ENCODE peak calls at places on chromosomes 1 and 21, in four cellular contexts. R is left lung, H is vagina, W is suprapubic skin. X is an unnamed sample.

GRCh38 chr21:32461503-32461902 is 49.0 kb downstream of the EVA1C start:
- DNase-seq in R (no peak), H (no peak), W (no peak), X (no peak)

GRCh38 chr1:198756470-198756869 is 117.6 kb downstream of the PTPRC start:
- DNase-seq in R (no peak), H (no peak), W (no peak), X (no peak)

GRCh38 chr1:41665962-41666917 is 181.8 kb upstream of the EDN2 start:
- DNase-seq in R (no peak), H (no peak), W (no peak), X (no peak)

GRCh38 chr1:51070640-51071039 is 31.4 kb upstream of the C1orf185 start:
- DNase-seq in R (no peak), H (no peak), W (no peak), X (no peak)

GRCh38 chr1:205444931-205445652 is 10.8 kb downstream of the BLACAT1 start:
- DNase-seq in R (no peak), H (no peak), W (no peak), X (no peak)

GRCh38 chr1:27598288-27598687 is 5.7 kb downstream of the AHDC1 start:
- DNase-seq in R (no peak), H (no peak), W (no peak), X (no peak)

GRCh38 chr21:34839070-34839820 is 170.5 kb downstream of the CLIC6 start:
- DNase-seq in R (no peak), H (no peak), W (no peak), X (no peak)

GRCh38 chr1:90534669-90535379 is 182.3 kb downstream of the BARHL2 start:
- DNase-seq in R (no peak), H (no peak), W (no peak), X (no peak)

GRCh38 chr1:55064861-55065263 is 25.5 kb downstream of the PCSK9 start:
- DNase-seq in R (no peak), H (no peak), W (no peak), X (peak)

GRCh38 chr1:32766328-32766972 is 50.7 kb downstream of the YARS1 start:
- DNase-seq in R (no peak), H (no peak), W (no peak), X (peak)

GRCh38 chr1:24568475-24568874 is 12.6 kb downstream of the NCMAP start:
- DNase-seq in R (no peak), H (no peak), W (no peak), X (no peak)

GRCh38 chr1:153771841-153772593 is 3.2 kb upstream of the SLC27A3 start:
- DNase-seq in R (no peak), H (no peak), W (no peak), X (no peak)
- H3K27ac ChIP-seq in R (peak), H (peak), W (peak), X (peak)

DNA sequence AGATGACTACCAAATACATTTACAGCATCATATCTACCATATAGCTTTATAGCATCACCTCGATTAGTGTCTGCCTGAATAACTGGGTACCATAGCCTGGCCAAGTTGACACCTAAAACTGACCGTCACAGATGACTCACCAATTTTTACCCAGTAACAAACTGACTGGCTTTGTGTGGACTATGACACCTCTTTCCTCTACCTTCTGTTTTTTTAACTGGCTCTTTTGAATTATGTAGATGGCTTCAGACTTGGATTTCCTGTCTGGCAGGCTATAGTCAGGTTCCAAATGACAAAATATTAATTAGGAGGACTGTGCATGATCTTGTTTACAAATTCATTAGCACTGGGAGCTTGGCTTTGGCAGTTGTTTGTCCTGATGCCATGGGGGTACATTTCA is 360.3 kb downstream of the TGFB2 start:
- DNase-seq in R (no peak), H (no peak), W (no peak), X (no peak)
- TF ChIP-seq CTCF in R (no peak), H (no peak), W (no peak), X (no peak)

GRCh38 chr1:206799311-206799710 is 27.0 kb upstream of the IL10 start:
- DNase-seq in R (no peak), H (no peak), W (no peak), X (no peak)
- H3K27ac ChIP-seq in R (no peak), H (no peak), W (no peak), X (no peak)

DNA sequence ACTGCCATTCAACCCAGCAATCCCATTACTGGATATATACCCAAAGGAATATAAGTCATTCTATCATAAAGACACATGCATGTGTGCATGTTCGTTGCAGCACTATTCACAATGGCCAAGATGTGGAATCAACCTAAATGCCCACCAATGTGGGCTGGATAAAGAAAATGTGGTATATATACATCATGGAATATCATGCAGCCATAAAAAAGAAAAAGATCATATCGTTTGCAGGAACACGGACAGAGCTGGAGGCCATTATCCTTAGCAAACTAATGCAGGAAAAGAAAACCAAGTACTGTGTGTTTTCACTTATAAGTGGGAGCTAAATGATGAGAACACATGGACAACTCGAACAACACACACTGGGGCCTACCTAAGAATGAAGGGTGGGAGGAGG is 123.7 kb downstream of the CDC7 start:
- DNase-seq in R (no peak), H (no peak), W (no peak), X (no peak)
- TF ChIP-seq CTCF in R (no peak), H (no peak), W (no peak), X (no peak)

GRCh38 chr21:44761747-44762208 is 39.8 kb downstream of the UBE2G2 start:
- DNase-seq in R (no peak), H (no peak), W (no peak), X (no peak)
- H3K27ac ChIP-seq in R (no peak), H (no peak), W (no peak), X (no peak)

DNA sequence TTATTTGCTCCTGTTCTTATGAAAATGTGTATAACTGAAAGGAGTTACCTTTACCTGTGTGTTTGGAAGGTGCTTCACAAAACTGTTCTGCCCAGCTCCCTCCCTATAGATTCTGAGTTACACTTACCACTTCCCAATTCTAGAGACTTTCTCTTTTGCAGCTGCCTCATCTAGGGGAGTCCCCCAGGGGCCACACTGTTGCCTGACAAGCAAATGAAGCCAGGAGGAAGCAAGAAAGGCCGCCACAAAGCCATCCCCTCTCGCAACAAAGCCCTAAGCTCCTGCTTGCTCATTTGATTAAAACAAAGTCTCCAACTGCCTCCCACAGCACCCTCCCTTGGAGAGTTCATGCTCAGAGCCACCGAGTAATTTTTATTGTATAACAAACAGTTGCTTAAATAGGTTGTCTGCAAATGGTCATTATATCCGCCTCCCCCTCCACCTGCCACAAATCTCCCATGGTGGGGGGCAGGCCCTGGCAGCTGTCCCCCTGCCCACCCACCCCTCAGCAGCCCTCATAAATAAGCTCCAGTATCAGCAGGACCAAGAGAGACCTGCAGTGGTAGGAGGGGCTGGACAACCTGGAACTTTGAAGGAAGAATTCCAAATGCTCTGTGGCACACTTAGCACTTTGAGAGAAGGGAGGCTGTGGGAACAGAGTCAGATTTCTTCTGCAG is 237.7 kb downstream of the TTLL7 start:
- DNase-seq in R (no peak), H (no peak), W (no peak), X (no peak)
- TF ChIP-seq CTCF in R (no peak), H (no peak), W (no peak), X (no peak)

X was measured in upper lobe of right lung.